ENCODE peak calls at places on chromosomes 11 and 22, in six cellular contexts. I, U, G, S, Y and O are unnamed samples.

GRCh38 chr11:126375726-126376125 is 20.2 kb downstream of the ST3GAL4 start:
- DNase-seq in I (no peak), U (no peak), G (no peak), S (no peak), Y (no peak), O (no peak)

GRCh38 chr22:38566726-38567504 is 3.1 kb downstream of the DMC1 start:
- DNase-seq in I (no peak), U (no peak), G (no peak), S (no peak), Y (no peak), O (no peak)

GRCh38 chr11:62472063-62472884 is 53.4 kb downstream of the SCGB1A1 start:
- DNase-seq in I (peak; percentile 51), U (peak; percentile 81), G (peak; percentile 87), S (no peak), Y (peak; percentile 60), O (no peak)

GRCh38 chr11:5102246-5102645 is 32.9 kb downstream of the OR52E1 start:
- DNase-seq in I (no peak), U (no peak), G (no peak), S (no peak), Y (peak; percentile 92), O (no peak)

GRCh38 chr22:19353363-19354131 is 62.0 kb upstream of the CLTCL1 start:
- DNase-seq in I (no peak), U (no peak), G (no peak), S (no peak), Y (no peak), O (no peak)

GRCh38 chr22:33589297-33589696 is 331.0 kb downstream of the LARGE1 start:
- DNase-seq in I (no peak), U (no peak), G (no peak), S (no peak), Y (no peak), O (no peak)

GRCh38 chr11:80524330-80524729 is 1083.5 kb upstream of the TENM4 start:
- DNase-seq in I (no peak), U (no peak), G (no peak), S (peak; percentile 23), Y (no peak), O (no peak)

GRCh38 chr11:130611791-130612251 is 163.4 kb downstream of the ADAMTS15 start:
- DNase-seq in I (no peak), U (peak; percentile 47), G (peak; percentile 42), S (no peak), Y (peak; percentile 72), O (no peak)

GRCh38 chr11:73331138-73331916 is 23.3 kb downstream of the ARHGEF17 start:
- DNase-seq in I (no peak), U (peak; percentile 88), G (no peak), S (no peak), Y (peak; percentile 92), O (no peak)

GRCh38 chr11:126823271-126823670 is 177.3 kb downstream of the KIRREL3 start:
- DNase-seq in I (no peak), U (no peak), G (no peak), S (no peak), Y (peak; percentile 69), O (no peak)

GRCh38 chr11:66324626-66325025 is 7.8 kb upstream of the CD248 start:
- DNase-seq in I (no peak), U (no peak), G (no peak), S (no peak), Y (peak; percentile 53), O (no peak)

GRCh38 chr11:2098691-2099522 is 40.3 kb downstream of the IGF2 start:
- DNase-seq in I (no peak), U (no peak), G (no peak), S (no peak), Y (no peak), O (no peak)

GRCh38 chr11:37088573-37088910 is 490.5 kb upstream of the RAG2 start:
- DNase-seq in I (no peak), U (no peak), G (no peak), S (no peak), Y (no peak), O (no peak)

GRCh38 chr22:50199836-50200332 is 927 bp upstream of the SELENOO start:
- DNase-seq in I (no peak), U (peak; percentile 44), G (no peak), S (no peak), Y (peak; percentile 77), O (no peak)
- H3K4me3 ChIP-seq in I (peak overlapping the region; percentile 95), U (peak overlapping the region; percentile 61), G (peak overlapping the region; percentile 60), S (peak overlapping the region; percentile 70), Y (peak overlapping the region; percentile 53), O (peak overlapping the region; percentile 65)

GRCh38 chr11:83612891-83613766 is 327.0 kb upstream of the CCDC90B start:
- DNase-seq in I (no peak), U (no peak), G (no peak), S (no peak), Y (peak; percentile 73), O (no peak)

GRCh38 chr11:83613767-83614121 is 327.6 kb upstream of the CCDC90B start:
- DNase-seq in I (no peak), U (no peak), G (no peak), S (no peak), Y (no peak), O (no peak)

DNA sequence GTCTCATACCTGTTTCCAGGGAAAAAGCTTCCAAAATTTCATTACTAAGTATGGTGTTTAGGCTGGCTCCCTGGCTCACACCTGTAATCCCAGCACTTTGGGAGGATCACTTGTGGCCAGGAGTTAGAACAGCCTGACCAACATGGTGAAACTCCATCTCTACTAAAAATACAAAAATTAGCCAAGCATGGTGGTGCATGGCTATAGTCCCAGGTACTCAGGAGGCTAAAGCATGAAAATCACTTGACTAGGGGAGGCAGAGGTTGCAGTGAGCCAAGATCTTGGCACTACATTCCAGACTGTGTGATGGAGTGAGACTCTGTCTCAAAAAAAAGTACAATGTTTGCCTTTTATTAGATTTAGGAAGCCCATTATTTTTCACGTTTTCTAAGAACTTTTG is 331.5 kb upstream of the CCDC90B start:
- DNase-seq in I (no peak), U (no peak), G (no peak), S (no peak), Y (no peak), O (no peak)
- H3K36me3 ChIP-seq in I (no peaks in the 10 kb centered on the region), U (no peaks in the 10 kb centered on the region), G (no peaks in the 10 kb centered on the region), S (no peaks in the 10 kb centered on the region), Y (no peaks in the 10 kb centered on the region), O (no peaks in the 10 kb centered on the region)

GRCh38 chr22:30302810-30303138 is 13.5 kb upstream of the CASTOR1 start:
- DNase-seq in I (no peak), U (no peak), G (no peak), S (no peak), Y (no peak), O (no peak)

GRCh38 chr22:30306629-30307016 is 17.3 kb upstream of the CASTOR1 start:
- DNase-seq in I (no peak), U (no peak), G (no peak), S (no peak), Y (no peak), O (no peak)

GRCh38 chr22:30305906-30306628 is 16.8 kb upstream of the CASTOR1 start:
- DNase-seq in I (no peak), U (no peak), G (no peak), S (peak; percentile 58), Y (no peak), O (no peak)

GRCh38 chr22:30305519-30305905 is 16.2 kb upstream of the CASTOR1 start:
- DNase-seq in I (peak; percentile 76), U (no peak), G (peak; percentile 69), S (peak; percentile 66), Y (no peak), O (no peak)

DNA sequence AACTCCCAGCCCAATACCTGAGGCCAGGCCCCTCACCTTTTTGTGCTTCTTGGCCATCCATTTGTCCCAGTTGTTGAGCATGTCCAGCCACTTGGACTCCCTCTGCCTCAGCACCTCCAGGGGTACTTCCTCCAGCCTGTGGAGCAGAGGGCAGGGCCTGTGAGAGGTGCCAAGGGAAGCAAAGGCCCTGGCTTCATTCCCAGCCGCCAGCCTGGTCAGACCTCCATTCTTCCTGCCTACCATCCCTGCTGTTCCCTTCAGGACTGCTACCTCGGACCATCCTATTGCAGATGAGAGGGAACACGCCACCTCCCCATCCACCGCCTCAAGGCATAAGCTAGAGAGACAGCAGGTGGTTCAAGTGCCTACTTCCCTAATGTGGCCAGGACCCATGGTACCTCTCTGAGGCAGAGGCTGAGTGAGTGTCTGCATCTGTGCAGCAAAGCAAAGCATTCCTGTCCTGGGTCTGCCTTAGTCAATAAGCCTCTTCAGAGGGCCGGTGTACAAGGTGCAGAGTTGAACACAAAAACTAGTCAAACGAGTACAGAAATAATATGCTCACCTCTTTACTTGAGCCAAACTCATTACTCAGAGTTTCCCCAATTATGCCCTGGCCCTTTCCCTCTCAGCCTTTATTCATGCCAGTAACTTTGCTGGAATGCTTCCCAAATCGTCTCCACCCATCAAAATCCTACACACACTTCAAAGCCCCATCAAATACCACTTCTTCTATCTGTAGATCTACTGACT is 15.4 kb upstream of the CASTOR1 start:
- DNase-seq in I (peak; percentile 63), U (no peak), G (peak; percentile 77), S (no peak), Y (no peak), O (no peak)
- H3K4me3 ChIP-seq in I (no peak overlapping the region), U (no peak overlapping the region), G (no peak overlapping the region), S (no peak overlapping the region), Y (no peak overlapping the region), O (no peak overlapping the region)

DNA sequence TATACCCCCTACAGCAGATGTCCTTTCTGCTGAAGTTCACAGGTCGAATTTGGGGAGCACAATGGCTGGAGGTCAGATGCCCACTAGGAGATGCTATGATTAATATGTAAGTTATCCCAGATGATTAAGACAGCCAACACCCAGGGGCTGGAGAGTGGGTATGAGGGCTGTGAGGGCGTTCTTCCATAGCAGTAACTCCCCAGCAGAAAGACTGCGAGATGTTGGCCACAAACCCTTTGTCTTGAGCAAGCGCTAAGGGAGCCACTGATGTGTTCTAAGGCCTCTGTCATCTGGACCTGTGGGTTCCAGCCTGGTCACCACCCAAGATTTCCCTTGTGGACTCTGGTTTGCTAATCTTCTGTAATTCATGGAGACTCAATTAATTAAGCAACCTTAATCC is 77.6 kb downstream of the BMAL1 start:
- DNase-seq in I (no peak), U (no peak), G (no peak), S (no peak), Y (no peak), O (no peak)
- H3K36me3 ChIP-seq in I (peaks cover 10% of the 10 kb centered on the region), U (no peaks in the 10 kb centered on the region), G (no peaks in the 10 kb centered on the region), S (peaks cover 5% of the 10 kb centered on the region), Y (no peaks in the 10 kb centered on the region), O (no peaks in the 10 kb centered on the region)

DNA sequence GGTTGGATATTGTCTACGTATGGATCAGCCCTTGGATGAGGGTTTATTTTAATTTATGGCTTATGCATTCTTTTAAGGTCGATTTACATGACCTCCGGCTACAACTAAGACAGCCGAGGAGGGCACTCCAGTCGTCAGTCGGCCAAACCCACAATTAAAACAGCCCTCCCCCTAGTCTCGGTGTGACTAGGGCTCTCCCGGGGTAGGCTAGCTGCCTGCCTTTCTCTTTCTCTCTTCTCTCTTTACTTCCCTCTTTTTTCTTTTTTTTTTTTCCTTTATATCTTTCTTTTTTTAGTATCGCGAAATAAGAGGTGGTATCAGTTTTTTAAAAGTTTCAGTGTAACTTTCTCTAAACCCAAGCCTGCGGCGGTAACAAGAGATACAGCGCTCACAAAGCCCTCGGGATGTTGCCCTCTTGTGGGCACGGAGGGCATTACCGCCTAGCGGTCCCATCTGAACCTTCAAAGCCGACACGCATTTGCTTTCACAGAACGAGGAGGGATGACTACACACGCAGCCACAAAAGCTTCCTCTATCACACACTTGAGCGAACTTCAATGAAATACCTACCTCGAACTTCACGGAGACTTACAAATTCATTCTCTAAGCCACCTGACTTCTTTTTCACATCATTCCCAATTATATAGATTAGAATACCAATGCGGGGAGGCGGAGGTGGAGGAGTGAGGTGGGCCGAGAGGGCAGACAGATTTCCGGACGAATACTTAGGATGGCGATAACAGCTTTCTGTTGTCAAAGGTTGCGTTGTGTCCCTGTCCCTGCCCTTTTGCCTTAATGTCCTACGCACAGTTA is 132.3 kb upstream of the C11orf58 start:
- DNase-seq in I (peak; percentile 92), U (peak; percentile 87), G (peak; percentile 71), S (peak; percentile 91), Y (peak; percentile 94), O (peak; percentile 76)
- H3K4me3 ChIP-seq in I (peak overlapping the region; percentile 56), U (peak overlapping the region; percentile 61), G (peak overlapping the region; percentile 43), S (no peak overlapping the region), Y (peak overlapping the region; percentile 32), O (peak overlapping the region; percentile 68)